ENCODE peak calls at places on chromosomes 6 and 20, in nine cellular contexts. One of them, this sample, is unnamed.

GRCh38 chr6:10410214-10410873 is 4.5 kb downstream of the TFAP2A start:
- DNase-seq in activated CD4-positive, alpha-beta T cell treated with anti-CD3 and anti-CD28 coated beads for 48 hours: no peak
- DNase-seq in CD8-positive, alpha-beta T cell: no peak
- DNase-seq in Calu3: peak
- DNase-seq in BE2C: no peak
- DNase-seq in psoas muscle: no peak
- DNase-seq in LoVo: no peak
- DNase-seq in epithelial cell of proximal tubule: no peak
- DNase-seq in NCI-H1092: no peak
- DNase-seq in this sample: peak

GRCh38 chr6:154805288-154805911 is 72.2 kb downstream of the SCAF8 start:
- DNase-seq in activated CD4-positive, alpha-beta T cell treated with anti-CD3 and anti-CD28 coated beads for 48 hours: no peak
- DNase-seq in CD8-positive, alpha-beta T cell: no peak
- DNase-seq in Calu3: no peak
- DNase-seq in BE2C: no peak
- DNase-seq in psoas muscle: no peak
- DNase-seq in LoVo: no peak
- DNase-seq in epithelial cell of proximal tubule: no peak
- DNase-seq in NCI-H1092: peak
- DNase-seq in this sample: peak

GRCh38 chr6:161549977-161550655 is 276.3 kb upstream of the AGPAT4 start:
- DNase-seq in activated CD4-positive, alpha-beta T cell treated with anti-CD3 and anti-CD28 coated beads for 48 hours: no peak
- DNase-seq in CD8-positive, alpha-beta T cell: no peak
- DNase-seq in Calu3: peak
- DNase-seq in BE2C: no peak
- DNase-seq in psoas muscle: no peak
- DNase-seq in LoVo: no peak
- DNase-seq in epithelial cell of proximal tubule: no peak
- DNase-seq in NCI-H1092: peak
- DNase-seq in this sample: peak

GRCh38 chr6:89009624-89010059 is 46.2 kb upstream of the RNGTT start:
- DNase-seq in activated CD4-positive, alpha-beta T cell treated with anti-CD3 and anti-CD28 coated beads for 48 hours: no peak
- DNase-seq in CD8-positive, alpha-beta T cell: no peak
- DNase-seq in Calu3: no peak
- DNase-seq in BE2C: peak
- DNase-seq in psoas muscle: no peak
- DNase-seq in LoVo: no peak
- DNase-seq in epithelial cell of proximal tubule: no peak
- DNase-seq in NCI-H1092: no peak
- DNase-seq in this sample: no peak

GRCh38 chr6:34232901-34233300 is 3.8 kb upstream of the HMGA1 start:
- DNase-seq in activated CD4-positive, alpha-beta T cell treated with anti-CD3 and anti-CD28 coated beads for 48 hours: no peak
- DNase-seq in CD8-positive, alpha-beta T cell: no peak
- DNase-seq in Calu3: no peak
- DNase-seq in BE2C: no peak
- DNase-seq in psoas muscle: no peak
- DNase-seq in LoVo: no peak
- DNase-seq in epithelial cell of proximal tubule: no peak
- DNase-seq in NCI-H1092: no peak
- DNase-seq in this sample: no peak

GRCh38 chr20:6976535-6976934 is 209.0 kb downstream of the BMP2 start:
- DNase-seq in activated CD4-positive, alpha-beta T cell treated with anti-CD3 and anti-CD28 coated beads for 48 hours: no peak
- DNase-seq in CD8-positive, alpha-beta T cell: no peak
- DNase-seq in Calu3: no peak
- DNase-seq in BE2C: no peak
- DNase-seq in psoas muscle: no peak
- DNase-seq in LoVo: no peak
- DNase-seq in epithelial cell of proximal tubule: no peak
- DNase-seq in NCI-H1092: no peak
- DNase-seq in this sample: no peak

GRCh38 chr6:114712129-114712662 is 369.4 kb upstream of the HS3ST5 start:
- DNase-seq in activated CD4-positive, alpha-beta T cell treated with anti-CD3 and anti-CD28 coated beads for 48 hours: no peak
- DNase-seq in CD8-positive, alpha-beta T cell: no peak
- DNase-seq in Calu3: no peak
- DNase-seq in BE2C: no peak
- DNase-seq in psoas muscle: no peak
- DNase-seq in LoVo: no peak
- DNase-seq in epithelial cell of proximal tubule: no peak
- DNase-seq in NCI-H1092: no peak
- DNase-seq in this sample: no peak

GRCh38 chr6:2990932-2991506 is 8.7 kb upstream of the NQO2 start:
- DNase-seq in activated CD4-positive, alpha-beta T cell treated with anti-CD3 and anti-CD28 coated beads for 48 hours: no peak
- DNase-seq in CD8-positive, alpha-beta T cell: no peak
- DNase-seq in Calu3: no peak
- DNase-seq in BE2C: no peak
- DNase-seq in psoas muscle: no peak
- DNase-seq in LoVo: no peak
- DNase-seq in epithelial cell of proximal tubule: no peak
- DNase-seq in NCI-H1092: no peak
- DNase-seq in this sample: no peak

GRCh38 chr20:39706089-39706721 is 744.1 kb downstream of the DHX35 start:
- DNase-seq in activated CD4-positive, alpha-beta T cell treated with anti-CD3 and anti-CD28 coated beads for 48 hours: no peak
- DNase-seq in CD8-positive, alpha-beta T cell: no peak
- DNase-seq in Calu3: no peak
- DNase-seq in BE2C: no peak
- DNase-seq in psoas muscle: peak
- DNase-seq in LoVo: no peak
- DNase-seq in epithelial cell of proximal tubule: no peak
- DNase-seq in NCI-H1092: peak
- DNase-seq in this sample: no peak

GRCh38 chr6:20416567-20417345 is 15.1 kb downstream of the E2F3 start:
- DNase-seq in activated CD4-positive, alpha-beta T cell treated with anti-CD3 and anti-CD28 coated beads for 48 hours: no peak
- DNase-seq in CD8-positive, alpha-beta T cell: no peak
- DNase-seq in Calu3: no peak
- DNase-seq in BE2C: no peak
- DNase-seq in psoas muscle: no peak
- DNase-seq in LoVo: peak
- DNase-seq in epithelial cell of proximal tubule: no peak
- DNase-seq in NCI-H1092: no peak
- DNase-seq in this sample: no peak

GRCh38 chr6:31174378-31174777 is 3.9 kb upstream of the POU5F1 start:
- DNase-seq in activated CD4-positive, alpha-beta T cell treated with anti-CD3 and anti-CD28 coated beads for 48 hours: no peak
- DNase-seq in CD8-positive, alpha-beta T cell: no peak
- DNase-seq in Calu3: no peak
- DNase-seq in BE2C: no peak
- DNase-seq in psoas muscle: no peak
- DNase-seq in LoVo: no peak
- DNase-seq in epithelial cell of proximal tubule: no peak
- DNase-seq in NCI-H1092: no peak
- DNase-seq in this sample: no peak

GRCh38 chr6:28542440-28543293 is 17.0 kb downstream of the GPX5 start:
- DNase-seq in activated CD4-positive, alpha-beta T cell treated with anti-CD3 and anti-CD28 coated beads for 48 hours: peak
- DNase-seq in CD8-positive, alpha-beta T cell: peak
- DNase-seq in Calu3: peak
- DNase-seq in BE2C: peak
- DNase-seq in psoas muscle: no peak
- DNase-seq in LoVo: peak
- DNase-seq in epithelial cell of proximal tubule: no peak
- DNase-seq in NCI-H1092: peak
- DNase-seq in this sample: peak

This sample was measured in SJCRH30.